ENCODE peak calls at places on chromosome 22, in eight cellular contexts. N is mesenchymal stem cell; H is GM23338; R is nephron progenitor cell; X is fibroblast of lung; Y is RWPE1; Z is stimulated activated CD4-positive, alpha-beta T cell treated with anti-CD3 and anti-CD28 coated beads, Interleukin-1b, Interleukin-23, amount 100 ng/mL, for 1 hour; I is MM.1S. T is an unnamed sample.

GRCh38 chr22:20251981-20252380 is 16.1 kb downstream of the RTN4R start:
- DNase-seq in Y (no peak), I (no peak), R (no peak), H (no peak), N (no peak), X (no peak), Z (no peak), T (no peak)

GRCh38 chr22:31286360-31287255 is 5.7 kb downstream of the PIK3IP1 start:
- DNase-seq in H (no peak), Z (no peak), Y (no peak), I (peak), R (no peak), X (no peak), N (peak), T (no peak)

GRCh38 chr22:17109976-17110375 is 11.2 kb downstream of the TMEM121B start:
- DNase-seq in I (no peak), Z (no peak), X (no peak), R (no peak), Y (no peak), N (no peak), H (no peak), T (no peak)

GRCh38 chr22:31173386-31174145 is 13.6 kb downstream of the RNF185 start:
- DNase-seq in R (no peak), Y (peak), N (peak), H (no peak), I (no peak), Z (no peak), X (peak), T (peak)

GRCh38 chr22:49450521-49450920 is 377.2 kb downstream of the BRD1 start:
- DNase-seq in H (no peak), X (no peak), I (no peak), Z (no peak), R (no peak), Y (no peak), N (no peak), T (no peak)

GRCh38 chr22:23237841-23238240 is 57.5 kb downstream of the BCR start:
- DNase-seq in H (no peak), N (no peak), Y (no peak), Z (no peak), R (no peak), I (no peak), X (no peak), T (no peak)

GRCh38 chr22:35191412-35191811 is 65.9 kb upstream of the HMGXB4 start:
- DNase-seq in Y (peak), Z (no peak), R (no peak), N (peak), I (no peak), H (no peak), X (peak), T (peak)

GRCh38 chr22:23400286-23400981 is 179.7 kb downstream of the IGLL1 start:
- DNase-seq in N (no peak), Y (no peak), Z (no peak), R (no peak), H (no peak), X (no peak), I (no peak), T (no peak)

GRCh38 chr22:27564806-27565205 is 236.8 kb downstream of the MN1 start:
- DNase-seq in H (no peak), R (no peak), Y (no peak), Z (no peak), X (no peak), N (no peak), I (no peak), T (no peak)

GRCh38 chr22:42511401-42511891 is 8.2 kb downstream of the RRP7A start:
- DNase-seq in H (no peak), I (no peak), R (no peak), Z (no peak), Y (no peak), N (no peak), X (no peak), T (no peak)

GRCh38 chr22:30705710-30706651 is 11.3 kb downstream of the OSBP2 start:
- DNase-seq in N (no peak), R (no peak), X (peak), Z (no peak), H (no peak), Y (no peak), I (peak), T (peak)

GRCh38 chr22:30186048-30186447 is 60.5 kb downstream of the LIF start:
- DNase-seq in Z (no peak), X (no peak), Y (no peak), I (no peak), R (no peak), N (no peak), H (no peak), T (no peak)

GRCh38 chr22:41290262-41291221 is 4.6 kb upstream of the RANGAP1 start:
- DNase-seq in R (peak), Z (no peak), N (peak), I (no peak), Y (peak), H (peak), X (peak), T (peak)

GRCh38 chr22:39155421-39155820 is 2.9 kb upstream of the CBX7 start:
- DNase-seq in N (no peak), Y (no peak), I (no peak), Z (no peak), R (no peak), H (no peak), X (no peak), T (no peak)

GRCh38 chr22:41844036-41844435 is 11.1 kb downstream of the SREBF2 start:
- DNase-seq in R (no peak), N (no peak), Y (no peak), X (no peak), I (no peak), H (no peak), Z (no peak), T (no peak)

GRCh38 chr22:38871360-38872171 is 450 bp downstream of the CBX6 start:
- DNase-seq in Z (no peak), X (no peak), N (peak), H (peak), I (peak), R (peak), Y (no peak), T (no peak)

GRCh38 chr22:37802310-37803194 is 5.2 kb upstream of the GCAT start:
- DNase-seq in H (peak), Z (no peak), N (peak), R (peak), X (peak), I (no peak), Y (no peak), T (peak)

GRCh38 chr22:30868663-30869385 is 99.8 kb downstream of the MORC2 start:
- DNase-seq in Y (no peak), R (no peak), I (no peak), N (no peak), X (peak), H (no peak), Z (no peak), T (no peak)

GRCh38 chr22:50577987-50578775 is at the start of gene CPT1B:
- DNase-seq in Y (no peak), N (peak), X (no peak), I (no peak), R (no peak), H (peak), Z (no peak), T (peak)

GRCh38 chr22:22773979-22774738 is 113.5 kb upstream of the IGLL5 start:
- DNase-seq in I (no peak), Z (no peak), Y (no peak), R (no peak), N (no peak), H (no peak), X (no peak), T (no peak)

GRCh38 chr22:32202539-32203180 is 2.2 kb downstream of the RFPL2 start:
- DNase-seq in R (peak), H (peak), N (peak), X (peak), Z (no peak), I (peak), Y (peak), T (no peak)

GRCh38 chr22:45769569-45770210 is 98.1 kb downstream of the ATXN10 start:
- DNase-seq in R (no peak), X (no peak), H (no peak), I (peak), N (no peak), Z (no peak), Y (no peak), T (peak)

GRCh38 chr22:26848244-26848920 is 191.0 kb downstream of the MIAT start:
- DNase-seq in Y (no peak), X (peak), H (no peak), I (no peak), N (peak), R (no peak), Z (no peak), T (no peak)

GRCh38 chr22:40156001-40156516 is 21.7 kb upstream of the TNRC6B start:
- DNase-seq in Y (peak), Z (no peak), R (no peak), H (peak), I (peak), N (peak), X (peak), T (peak)

GRCh38 chr22:23550049-23550650 is 29.9 kb downstream of the IGLL1 start:
- DNase-seq in I (no peak), Y (no peak), R (no peak), H (no peak), X (no peak), N (no peak), Z (no peak), T (no peak)

GRCh38 chr22:42156121-42156520 is 25.5 kb upstream of the CYP2D6 start:
- DNase-seq in H (no peak), I (no peak), R (no peak), X (no peak), Z (no peak), Y (peak), N (no peak), T (no peak)

GRCh38 chr22:28505416-28506156 is 174.1 kb downstream of the TTC28 start:
- DNase-seq in Y (no peak), N (no peak), X (peak), H (no peak), R (peak), I (no peak), Z (no peak), T (no peak)

T was measured in fibroblast of gingiva.